ENCODE peak calls at places on chromosomes 5 and 9, in four cellular contexts. One of them, this sample, is unnamed.

GRCh38 chr5:101679816-101680215 is 616.3 kb downstream of the SLCO4C1 start:
- DNase-seq in upper lobe of right lung: no peak
- DNase-seq in stimulated activated CD8-positive, alpha-beta memory T cell treated with anti-CD3 and anti-CD28 coated beads, Interleukin-7, amount 100 ng/mL, for 1 hour: no peak
- DNase-seq in cardiac fibroblast: peak
- DNase-seq in this sample: no peak

GRCh38 chr9:86903461-86904010 is 43.8 kb downstream of the GAS1 start:
- DNase-seq in stimulated activated CD8-positive, alpha-beta memory T cell treated with anti-CD3 and anti-CD28 coated beads, Interleukin-7, amount 100 ng/mL, for 1 hour: no peak
- DNase-seq in cardiac fibroblast: no peak
- DNase-seq in upper lobe of right lung: no peak
- DNase-seq in this sample: peak

GRCh38 chr9:114089206-114089840 is 9.8 kb downstream of the KIF12 start:
- DNase-seq in upper lobe of right lung: no peak
- DNase-seq in stimulated activated CD8-positive, alpha-beta memory T cell treated with anti-CD3 and anti-CD28 coated beads, Interleukin-7, amount 100 ng/mL, for 1 hour: no peak
- DNase-seq in cardiac fibroblast: no peak
- DNase-seq in this sample: no peak

GRCh38 chr9:87237337-87237736 is 260.3 kb upstream of the DAPK1 start:
- DNase-seq in stimulated activated CD8-positive, alpha-beta memory T cell treated with anti-CD3 and anti-CD28 coated beads, Interleukin-7, amount 100 ng/mL, for 1 hour: no peak
- DNase-seq in upper lobe of right lung: no peak
- DNase-seq in cardiac fibroblast: no peak
- DNase-seq in this sample: no peak

GRCh38 chr5:64784451-64785025 is 15.8 kb downstream of the CWC27 start:
- DNase-seq in upper lobe of right lung: no peak
- DNase-seq in cardiac fibroblast: peak
- DNase-seq in stimulated activated CD8-positive, alpha-beta memory T cell treated with anti-CD3 and anti-CD28 coated beads, Interleukin-7, amount 100 ng/mL, for 1 hour: peak
- DNase-seq in this sample: peak

GRCh38 chr9:110669439-110669838 is 848 bp downstream of the MUSK start:
- DNase-seq in cardiac fibroblast: peak
- DNase-seq in upper lobe of right lung: no peak
- DNase-seq in stimulated activated CD8-positive, alpha-beta memory T cell treated with anti-CD3 and anti-CD28 coated beads, Interleukin-7, amount 100 ng/mL, for 1 hour: no peak
- DNase-seq in this sample: no peak

GRCh38 chr5:114339108-114339507 is 22.8 kb upstream of the KCNN2 start:
- DNase-seq in stimulated activated CD8-positive, alpha-beta memory T cell treated with anti-CD3 and anti-CD28 coated beads, Interleukin-7, amount 100 ng/mL, for 1 hour: no peak
- DNase-seq in cardiac fibroblast: no peak
- DNase-seq in upper lobe of right lung: no peak
- DNase-seq in this sample: no peak

GRCh38 chr5:124212949-124213348 is 533.5 kb downstream of the ZNF608 start:
- DNase-seq in upper lobe of right lung: no peak
- DNase-seq in stimulated activated CD8-positive, alpha-beta memory T cell treated with anti-CD3 and anti-CD28 coated beads, Interleukin-7, amount 100 ng/mL, for 1 hour: no peak
- DNase-seq in cardiac fibroblast: no peak
- DNase-seq in this sample: no peak

This sample was measured in foreskin melanocyte.